ENCODE peak calls at places on chromosomes 3 and 15, in six cellular contexts. M is B cell, A is H1, R is GM18507, C is NCI-H460, S is left cardiac atrium. D is an unnamed sample.

GRCh38 chr3:138062626-138063025 is 52.7 kb downstream of the CLDN18 start:
- DNase-seq in C (no peak), R (no peak), M (no peak), S (no peak), A (no peak), D (no peak)

GRCh38 chr3:13895155-13896105 is 15.6 kb upstream of the WNT7A start:
- DNase-seq in S (peak; percentile 97), C (peak; percentile 88), R (peak; percentile 73), A (peak; percentile 98), M (peak; percentile 89), D (peak; percentile 97)

GRCh38 chr3:132695422-132695821 is 26.8 kb downstream of the NPHP3 start:
- DNase-seq in M (no peak), S (no peak), A (no peak), R (no peak), C (no peak), D (no peak)

GRCh38 chr3:114608293-114608692 is 314.5 kb downstream of the TIGIT start:
- DNase-seq in A (no peak), C (no peak), M (no peak), S (no peak), R (no peak), D (no peak)

GRCh38 chr15:83843511-83843910 is 189.6 kb downstream of the ADAMTSL3 start:
- DNase-seq in R (no peak), M (no peak), S (peak; percentile 50), A (no peak), C (no peak), D (no peak)

GRCh38 chr3:70771426-70772147 is 459.1 kb upstream of the MDFIC2 start:
- DNase-seq in S (no peak), C (no peak), A (no peak), M (no peak), R (no peak), D (no peak)

GRCh38 chr3:55620361-55621025 is 133.4 kb upstream of the WNT5A start:
- DNase-seq in C (peak; percentile 77), S (no peak), M (no peak), A (no peak), R (no peak), D (no peak)

GRCh38 chr3:108620250-108620649 is 30.7 kb downstream of the DZIP3 start:
- DNase-seq in C (no peak), A (no peak), S (no peak), R (no peak), M (no peak), D (no peak)